ENCODE peak calls at places on chromosomes 16 and 17, in four cellular contexts. Y is aorta, D is left ventricle myocardium inferior, Z is tibial artery. M is an unnamed sample.

GRCh38 chr16:29837833-29838232 is 17.6 kb downstream of the MVP start:
- DNase-seq in D (no peak), Z (no peak), Y (no peak), M (no peak)

GRCh38 chr16:58077796-58078195 is 51.4 kb downstream of the CFAP20 start:
- DNase-seq in Y (no peak), Z (no peak), D (no peak), M (no peak)

GRCh38 chr17:55116440-55116914 is 147.9 kb downstream of the STXBP4 start:
- DNase-seq in D (no peak), Y (no peak), Z (no peak), M (no peak)

GRCh38 chr16:57683599-57684545 is 10.7 kb upstream of the DRC7 start:
- DNase-seq in Z (no peak), Y (no peak), D (no peak), M (no peak)

GRCh38 chr16:83338941-83339340 is 468.8 kb upstream of the HSBP1 start:
- DNase-seq in Z (no peak), D (no peak), Y (no peak), M (no peak)

GRCh38 chr16:78230832-78231231 is 131.4 kb downstream of the WWOX start:
- DNase-seq in D (no peak), Z (no peak), Y (no peak), M (no peak)

GRCh38 chr17:2063306-2064146 is 8.6 kb downstream of the HIC1 start:
- DNase-seq in D (no peak), Z (no peak), Y (peak), M (no peak)

GRCh38 chr17:74601944-74602572 is 10.0 kb upstream of the CD300LD start:
- DNase-seq in Z (no peak), D (no peak), Y (no peak), M (peak)

GRCh38 chr17:9865585-9865984 is 39.5 kb downstream of the RCVRN start:
- DNase-seq in Z (no peak), Y (no peak), D (no peak), M (no peak)

GRCh38 chr17:47823519-47823918 is 1.9 kb upstream of the OSBPL7 start:
- DNase-seq in D (no peak), Z (no peak), Y (no peak), M (no peak)

GRCh38 chr17:17127730-17128291 is 78.3 kb downstream of the PLD6 start:
- DNase-seq in Z (no peak), D (peak), Y (no peak), M (no peak)

GRCh38 chr17:28346199-28346580 is 10.6 kb downstream of the TNFAIP1 start:
- DNase-seq in Z (no peak), D (no peak), Y (no peak), M (no peak)

GRCh38 chr17:45260204-45260783 is 1.6 kb downstream of the SPATA32 start:
- DNase-seq in D (peak), Z (no peak), Y (no peak), M (no peak)

GRCh38 chr16:85128079-85128837 is 16.0 kb upstream of the CIBAR2 start:
- DNase-seq in Z (no peak), D (no peak), Y (no peak), M (no peak)

GRCh38 chr16:87053016-87053982 is 263.9 kb downstream of the C16orf95 start:
- DNase-seq in Z (peak), Y (peak), D (no peak), M (no peak)

GRCh38 chr17:7064248-7064647 is 15.8 kb downstream of the CLEC10A start:
- DNase-seq in Y (no peak), Z (no peak), D (no peak), M (no peak)

GRCh38 chr16:1428511-1428910 is 2.4 kb upstream of the PERCC1 start:
- DNase-seq in Z (no peak), D (no peak), Y (no peak), M (no peak)

GRCh38 chr17:50201226-50201854 is at the start of gene COL1A1:
- DNase-seq in Z (peak), Y (peak), D (peak), M (no peak)

GRCh38 chr17:51120357-51120738 is 320 bp downstream of the SPAG9 start:
- DNase-seq in D (no peak), Z (no peak), Y (no peak), M (no peak)

GRCh38 chr16:12901204-12901596 is 198 bp upstream of the SHISA9 start:
- DNase-seq in D (no peak), Y (no peak), Z (no peak), M (no peak)

GRCh38 chr17:76540381-76541300 is 797 bp downstream of the PRCD start:
- DNase-seq in Z (peak), D (peak), Y (peak), M (peak)

GRCh38 chr17:67260051-67260987 is 15.3 kb upstream of the HELZ start:
- DNase-seq in Z (no peak), Y (no peak), D (no peak), M (no peak)

GRCh38 chr16:56364865-56365264 is 60.5 kb downstream of the AMFR start:
- DNase-seq in D (no peak), Y (no peak), Z (no peak), M (no peak)

GRCh38 chr16:56363781-56364565 is 61.4 kb downstream of the AMFR start:
- DNase-seq in D (no peak), Z (no peak), Y (no peak), M (no peak)

GRCh38 chr16:56362706-56363105 is 62.6 kb downstream of the AMFR start:
- DNase-seq in Y (peak), D (no peak), Z (no peak), M (no peak)

GRCh38 chr16:56362057-56362655 is 63.2 kb downstream of the AMFR start:
- DNase-seq in Y (no peak), D (no peak), Z (no peak), M (no peak)

DNA sequence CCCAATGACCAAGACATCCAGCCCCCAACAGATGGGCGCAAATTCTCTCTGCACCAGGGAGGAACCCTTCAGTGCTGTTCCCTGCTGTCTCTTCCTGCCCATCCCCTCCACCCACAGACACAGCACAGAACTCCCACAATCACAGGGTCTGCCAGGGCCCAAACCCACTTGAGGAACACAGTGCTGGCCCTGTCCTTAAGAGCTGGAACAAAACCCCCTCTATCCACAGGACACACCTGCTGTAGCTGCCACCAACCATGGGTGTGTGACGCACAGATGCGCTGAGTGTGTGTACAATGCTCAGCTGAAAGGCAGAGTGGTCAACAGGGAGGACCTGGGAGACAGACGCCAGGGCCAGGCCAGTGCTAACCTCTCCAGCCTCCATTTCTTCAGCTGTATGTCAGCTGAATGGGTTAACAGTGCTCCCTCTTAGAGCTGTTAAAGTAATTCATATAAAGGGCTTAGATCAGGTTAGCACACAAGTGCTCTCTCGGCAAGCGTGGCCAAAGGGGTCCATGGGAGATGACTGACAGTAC is 62.1 kb downstream of the AMFR start:
- DNase-seq in D (no peak), Y (no peak), Z (no peak), M (no peak)
- H3K27ac ChIP-seq in D (no peak), Y (no peak), Z (no peak), M (peak)

GRCh38 chr17:19750835-19751234 is 2.7 kb upstream of the ALDH3A1 start:
- DNase-seq in D (no peak), Z (peak), Y (peak), M (no peak)

GRCh38 chr17:19747829-19748806 is at the start of gene ALDH3A1:
- DNase-seq in D (no peak), Z (no peak), Y (no peak), M (no peak)

GRCh38 chr17:19748807-19749193 is 702 bp upstream of the ALDH3A1 start:
- DNase-seq in D (no peak), Y (no peak), Z (no peak), M (no peak)

GRCh38 chr17:19752216-19753048 is 4.3 kb upstream of the ALDH3A1 start:
- DNase-seq in Y (no peak), Z (no peak), D (no peak), M (no peak)

GRCh38 chr17:19750020-19750572 is 2.0 kb upstream of the ALDH3A1 start:
- DNase-seq in Z (no peak), D (no peak), Y (peak), M (no peak)
- H3K27ac ChIP-seq in Z (no peak), D (no peak), Y (no peak), M (no peak)

DNA sequence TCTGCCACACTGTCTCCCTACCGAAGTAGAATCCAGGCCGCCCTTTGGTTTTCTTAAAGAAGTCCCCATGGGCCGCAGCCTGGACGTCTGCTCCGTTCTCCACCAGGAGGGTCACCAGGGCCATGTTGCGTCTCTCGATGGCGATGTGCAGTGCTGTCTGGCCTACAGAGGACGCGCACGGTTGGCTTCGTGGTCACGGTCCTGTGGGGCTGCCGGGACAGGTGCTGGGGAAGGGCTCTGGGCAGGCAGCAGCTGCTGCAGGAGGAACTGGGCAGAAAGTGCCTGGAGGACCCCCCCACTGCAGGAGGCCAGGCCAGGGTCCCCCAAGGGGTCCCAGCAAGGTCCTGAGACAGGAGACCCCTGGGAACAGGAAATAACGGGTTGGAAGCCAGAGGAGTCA is 19.0 kb downstream of the TRPV1 start:
- DNase-seq in Z (no peak), D (no peak), Y (peak), M (no peak)
- H3K27ac ChIP-seq in Z (no peak), D (no peak), Y (no peak), M (no peak)

DNA sequence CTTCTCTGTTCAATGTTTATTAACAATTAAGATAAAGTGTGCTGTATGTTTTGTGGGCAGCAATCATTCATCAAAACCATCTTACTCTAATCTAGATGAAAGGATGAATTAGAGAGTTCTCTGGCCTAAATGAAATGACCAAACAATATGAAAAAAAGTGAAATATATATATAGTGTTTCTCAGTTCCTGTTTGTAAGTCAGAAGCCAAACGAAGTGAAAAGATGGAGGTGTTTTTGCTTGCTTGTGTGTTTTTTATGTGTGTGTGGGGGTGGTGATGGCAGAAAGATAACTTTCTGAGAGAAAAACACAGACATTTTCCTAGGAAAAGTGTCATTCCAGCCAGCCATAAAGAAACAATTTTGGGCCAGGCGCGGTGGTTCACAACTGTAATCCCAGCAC is 138.6 kb downstream of the CDH8 start:
- DNase-seq in Y (no peak), Z (no peak), D (no peak), M (no peak)
- H3K27ac ChIP-seq in Y (no peak), Z (no peak), D (no peak), M (no peak)

DNA sequence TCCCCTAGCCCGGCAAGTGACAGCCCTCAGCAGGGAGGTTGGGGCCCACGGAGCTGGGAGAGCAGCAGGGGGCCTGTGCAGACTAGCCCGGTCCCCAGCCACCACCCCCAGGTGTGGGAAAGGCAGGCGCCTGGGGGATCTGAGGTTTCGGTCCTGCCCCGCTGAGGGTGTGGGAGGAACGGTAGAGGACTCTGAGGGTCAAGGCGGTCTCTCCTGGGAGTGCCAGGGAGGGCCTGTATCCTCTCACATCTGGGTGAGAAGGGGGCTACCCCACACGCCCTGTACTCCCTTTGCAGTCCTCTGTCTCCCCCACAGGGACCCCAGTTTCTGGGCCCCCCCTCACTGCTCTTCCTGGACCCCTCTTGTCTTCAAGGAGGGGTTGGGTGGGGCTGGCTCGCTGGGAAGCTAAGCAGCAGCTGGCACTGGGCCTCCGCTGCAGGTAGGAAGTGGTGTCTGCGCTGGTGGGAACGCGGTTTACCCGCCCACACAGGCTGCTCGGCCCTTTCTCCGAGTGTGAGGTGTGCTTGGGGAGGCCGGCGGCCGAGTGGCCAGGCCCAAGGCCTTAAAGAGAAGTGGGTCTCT is 15.4 kb downstream of the CD7 start:
- DNase-seq in Z (no peak), Y (no peak), D (no peak), M (no peak)
- H3K27ac ChIP-seq in Z (no peak), Y (no peak), D (no peak), M (no peak)

GRCh38 chr17:43528319-43528987 is 17.7 kb downstream of the ETV4 start:
- DNase-seq in Y (peak), Z (no peak), D (peak), M (no peak)

GRCh38 chr17:43531082-43531378 is 15.1 kb downstream of the ETV4 start:
- DNase-seq in Y (peak), D (no peak), Z (no peak), M (no peak)

GRCh38 chr17:43528988-43529814 is 16.9 kb downstream of the ETV4 start:
- DNase-seq in Z (no peak), D (no peak), Y (peak), M (no peak)

GRCh38 chr17:43530303-43531081 is 15.6 kb downstream of the ETV4 start:
- DNase-seq in Z (no peak), Y (peak), D (peak), M (no peak)

DNA sequence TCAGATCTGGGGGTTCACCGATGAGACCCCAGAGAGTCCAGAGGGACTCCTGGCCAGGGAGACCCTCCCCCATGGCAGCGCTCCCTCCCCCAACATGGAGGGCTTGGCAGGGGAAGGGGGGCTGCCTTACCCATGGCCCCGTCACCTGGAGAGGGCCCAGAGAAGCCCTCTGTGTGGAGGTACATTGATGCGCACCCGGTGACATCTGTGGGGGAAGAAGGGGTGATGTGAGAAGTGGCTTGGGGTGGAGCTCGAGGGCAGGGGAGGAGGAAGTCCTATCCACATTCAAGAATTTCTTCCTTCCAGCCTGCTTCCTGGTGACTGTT is 16.2 kb downstream of the ETV4 start:
- DNase-seq in Z (no peak), Y (no peak), D (no peak), M (no peak)
- H3K27ac ChIP-seq in Z (no peak), Y (no peak), D (peak), M (no peak)

GRCh38 chr17:35129154-35129972 is 7.9 kb downstream of the FNDC8 start:
- DNase-seq in Z (no peak), D (no peak), Y (no peak), M (no peak)

GRCh38 chr17:35132099-35132498 is 10.0 kb downstream of the NLE1 start:
- DNase-seq in D (no peak), Z (no peak), Y (no peak), M (no peak)

GRCh38 chr17:35130392-35130791 is 9.0 kb downstream of the FNDC8 start:
- DNase-seq in D (no peak), Z (no peak), Y (no peak), M (no peak)

GRCh38 chr17:35129973-35130351 is 8.5 kb downstream of the FNDC8 start:
- DNase-seq in Z (no peak), D (no peak), Y (no peak), M (no peak)

GRCh38 chr17:35127751-35128514 is 6.5 kb downstream of the FNDC8 start:
- DNase-seq in D (peak), Y (no peak), Z (no peak), M (no peak)
- H3K27ac ChIP-seq in D (peak), Y (no peak), Z (no peak), M (no peak)

DNA sequence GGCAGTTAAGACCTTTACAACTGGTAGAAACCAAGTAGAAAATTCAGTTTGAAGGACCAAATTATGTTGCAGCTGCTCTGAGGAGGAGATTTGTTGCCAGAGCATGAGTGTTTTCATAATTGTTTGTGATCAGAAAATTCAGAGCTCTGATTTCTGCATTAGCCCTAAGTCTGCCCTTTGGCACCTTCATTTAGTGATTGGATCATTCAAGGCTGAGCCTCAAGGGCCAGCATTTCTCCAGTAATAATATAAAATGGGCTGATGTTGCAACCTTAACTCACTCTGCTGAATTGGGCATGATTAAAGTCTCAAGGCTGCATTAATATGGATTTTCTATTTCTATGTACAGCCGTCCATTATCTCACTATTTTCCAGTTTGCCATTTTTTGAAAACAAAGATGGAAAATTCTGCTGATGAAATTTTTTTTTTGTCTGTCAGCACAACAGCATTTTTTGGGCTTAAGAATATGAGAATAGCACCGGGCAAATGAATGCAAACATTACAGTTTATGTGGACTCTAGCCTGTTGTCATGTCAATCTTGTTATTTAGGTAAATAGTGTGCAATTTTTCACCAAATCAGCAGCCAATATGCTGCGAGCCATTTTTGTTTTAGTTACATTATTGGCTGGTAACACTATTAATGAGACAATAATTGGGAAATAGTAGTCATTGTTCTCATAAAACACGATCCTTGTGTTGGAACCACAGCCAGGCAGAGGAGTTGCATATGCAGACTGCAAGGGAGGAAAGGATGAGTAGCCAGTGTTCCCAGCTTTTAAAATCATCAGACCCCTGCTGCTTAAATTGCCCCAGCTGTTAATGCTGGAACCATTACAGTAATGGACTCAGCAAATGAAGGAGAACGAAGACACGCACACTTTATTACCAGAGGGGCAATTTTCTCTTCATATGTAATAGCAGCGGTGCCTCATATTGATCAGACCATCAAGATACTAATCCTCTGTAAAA is 10.4 kb downstream of the FTO start:
- DNase-seq in Z (no peak), Y (no peak), D (no peak), M (no peak)
- H3K27ac ChIP-seq in Z (no peak), Y (no peak), D (peak), M (no peak)

GRCh38 chr17:60244656-60245055 is 94.9 kb downstream of the CA4 start:
- DNase-seq in D (no peak), Z (no peak), Y (no peak), M (no peak)
- H3K27ac ChIP-seq in D (no peak), Z (no peak), Y (no peak), M (no peak)